ENCODE peak calls at places on chromosomes 11 and 22, in four cellular contexts. Y, V, U and A are unnamed samples.
A peak's percentile ranks its signal among the peaks of the same experiment; 100 is the strongest.

GRCh38 chr22:43276311-43276710 is 66.9 kb downstream of the SCUBE1 start:
- DNase-seq in Y (no peak), V (no peak), U (no peak), A (no peak)

GRCh38 chr11:31794546-31794945 is 16.6 kb downstream of the PAX6 start:
- DNase-seq in Y (no peak), V (no peak), U (no peak), A (no peak)

GRCh38 chr11:33861911-33862310 is 30.0 kb downstream of the LMO2 start:
- DNase-seq in Y (no peak), V (no peak), U (no peak), A (no peak)

GRCh38 chr11:15565846-15566245 is 451.1 kb downstream of the INSC start:
- DNase-seq in Y (no peak), V (no peak), U (no peak), A (no peak)

GRCh38 chr11:111426615-111427014 is 47.5 kb upstream of the POU2AF1 start:
- DNase-seq in Y (no peak), V (no peak), U (no peak), A (no peak)

GRCh38 chr11:18012314-18012905 is 437 bp downstream of the SERGEF start:
- DNase-seq in Y (no peak), V (no peak), U (peak; percentile 57), A (peak; percentile 62)

GRCh38 chr22:30822216-30823014 is 127.7 kb downstream of the OSBP2 start:
- DNase-seq in Y (no peak), V (peak; percentile 54), U (peak; percentile 87), A (peak; percentile 57)

GRCh38 chr11:47436726-47437125 is 10.5 kb upstream of the PSMC3 start:
- DNase-seq in Y (no peak), V (no peak), U (no peak), A (no peak)

GRCh38 chr22:37435970-37436603 is 8.8 kb upstream of the ELFN2 start:
- DNase-seq in Y (no peak), V (no peak), U (no peak), A (peak; percentile 19)

GRCh38 chr22:43266117-43266516 is 77.1 kb downstream of the SCUBE1 start:
- DNase-seq in Y (no peak), V (no peak), U (no peak), A (no peak)

GRCh38 chr22:39173787-39174497 is 21.5 kb upstream of the CBX7 start:
- DNase-seq in Y (no peak), V (peak; percentile 20), U (no peak), A (no peak)

GRCh38 chr11:101441747-101442146 is 142.1 kb downstream of the TRPC6 start:
- DNase-seq in Y (no peak), V (no peak), U (no peak), A (no peak)

GRCh38 chr11:20131744-20132666 is 28.3 kb downstream of the DBX1 start:
- DNase-seq in Y (peak; percentile 45), V (peak; percentile 76), U (peak; percentile 47), A (peak; percentile 88)

GRCh38 chr11:5923789-5924188 is 18.3 kb upstream of the OR56A3 start:
- DNase-seq in Y (no peak), V (no peak), U (no peak), A (no peak)

GRCh38 chr22:40116496-40117200 is 61.1 kb upstream of the TNRC6B start:
- DNase-seq in Y (no peak), V (no peak), U (no peak), A (no peak)

GRCh38 chr22:30755760-30756124 is 61.1 kb downstream of the OSBP2 start:
- DNase-seq in Y (no peak), V (no peak), U (peak; percentile 19), A (no peak)

GRCh38 chr11:126311464-126312291 is 7.8 kb downstream of the DCPS start:
- DNase-seq in Y (peak; percentile 84), V (no peak), U (no peak), A (no peak)

GRCh38 chr11:14578551-14578956 is 58.4 kb upstream of the PSMA1 start:
- DNase-seq in Y (peak; percentile 95), V (no peak), U (peak; percentile 24), A (no peak)

GRCh38 chr22:49964136-49964492 is 3.5 kb downstream of the PIM3 start:
- DNase-seq in Y (peak; percentile 5), V (no peak), U (peak; percentile 8), A (no peak)

GRCh38 chr11:120229451-120230424 is 10.2 kb upstream of the POU2F3 start:
- DNase-seq in Y (peak; percentile 16), V (peak; percentile 52), U (peak; percentile 66), A (peak; percentile 76)

GRCh38 chr11:19715373-19715772 is 2.7 kb downstream of the NAV2 start:
- DNase-seq in Y (no peak), V (peak; percentile 96), U (no peak), A (no peak)

GRCh38 chr11:64459016-64459415 is 100.1 kb downstream of the RPS6KA4 start:
- DNase-seq in Y (no peak), V (peak; percentile 15), U (no peak), A (peak; percentile 21)

GRCh38 chr11:6635082-6635932 is 16.1 kb upstream of the TPP1 start:
- DNase-seq in Y (no peak), V (peak; percentile 39), U (no peak), A (no peak)

GRCh38 chr11:110294509-110294908 is 1.9 kb downstream of the RDX start:
- DNase-seq in Y (no peak), V (no peak), U (no peak), A (no peak)

GRCh38 chr11:17798253-17798652 is 63.7 kb downstream of the KCNC1 start:
- DNase-seq in Y (no peak), V (no peak), U (no peak), A (no peak)

GRCh38 chr11:44467413-44467812 is 98.0 kb upstream of the CD82 start:
- DNase-seq in Y (no peak), V (no peak), U (no peak), A (peak; percentile 69)

GRCh38 chr11:67437082-67437821 is at the start of gene PTPRCAP:
- DNase-seq in Y (no peak), V (no peak), U (no peak), A (peak; percentile 62)

GRCh38 chr11:1411301-1411700 is 21.6 kb downstream of the BRSK2 start:
- DNase-seq in Y (no peak), V (no peak), U (peak; percentile 57), A (no peak)

GRCh38 chr11:46747150-46747549 is 28.1 kb downstream of the F2 start:
- DNase-seq in Y (no peak), V (no peak), U (no peak), A (no peak)

GRCh38 chr11:35491231-35491871 is 34.1 kb downstream of the PAMR1 start:
- DNase-seq in Y (no peak), V (peak; percentile 90), U (no peak), A (no peak)
- TF ChIP-seq EZH2phosphoT487 in Y (no peak), V (no peak), U (no peak), A (no peak)

GRCh38 chr11:131909426-131910200 is 539.2 kb downstream of the NTM start:
- DNase-seq in Y (no peak), V (peak; percentile 58), U (no peak), A (no peak)

GRCh38 chr11:131913267-131913666 is 542.9 kb downstream of the NTM start:
- DNase-seq in Y (no peak), V (peak; percentile 15), U (no peak), A (no peak)

GRCh38 chr11:131912127-131912526 is 541.7 kb downstream of the NTM start:
- DNase-seq in Y (no peak), V (no peak), U (no peak), A (no peak)

GRCh38 chr11:131908316-131908715 is 537.9 kb downstream of the NTM start:
- DNase-seq in Y (no peak), V (peak; percentile 36), U (no peak), A (no peak)

GRCh38 chr11:131910491-131911387 is 540.3 kb downstream of the NTM start:
- DNase-seq in Y (no peak), V (peak; percentile 77), U (peak; percentile 73), A (peak; percentile 61)
- H3K4me3 ChIP-seq in Y (no peak overlapping the region), V (peak overlapping the region; percentile 95), U (peak overlapping the region; percentile 95), A (peak overlapping the region; percentile 92)

DNA sequence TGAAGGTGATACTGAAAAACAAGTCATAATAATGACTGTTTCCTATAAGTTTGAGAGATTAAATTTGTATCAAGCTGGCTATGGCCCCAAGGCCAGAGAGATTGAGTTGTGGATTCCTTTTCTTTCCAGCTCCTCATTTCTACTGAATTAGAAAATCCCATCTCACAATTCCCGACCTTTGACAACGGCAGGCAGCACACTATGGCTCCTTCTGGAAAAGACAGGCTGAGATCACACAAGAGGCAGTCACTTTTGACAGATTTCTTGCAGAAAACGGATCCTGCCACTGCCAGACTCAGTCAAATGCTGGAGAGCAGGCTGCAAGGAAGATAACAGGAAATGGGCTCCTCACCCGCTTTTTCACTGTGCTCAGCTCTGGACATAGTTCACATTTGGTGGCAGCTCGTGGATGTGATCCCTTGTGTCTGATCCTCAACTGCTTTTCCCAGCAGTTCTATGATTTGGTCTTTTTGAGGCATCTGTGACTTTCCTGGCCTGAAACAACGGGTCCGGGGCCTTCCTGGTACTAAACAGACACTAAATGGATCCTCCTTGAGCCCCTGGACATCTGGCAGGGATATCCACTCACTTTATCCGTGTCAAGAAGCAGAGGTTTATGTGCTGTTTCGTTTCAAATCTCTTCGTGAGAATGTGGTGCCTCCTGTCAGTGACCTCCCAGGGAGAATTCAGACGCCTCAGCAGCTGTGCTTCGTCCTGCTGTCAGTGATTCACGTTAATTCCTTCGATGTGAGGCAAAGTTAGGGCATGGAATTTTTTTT is 26.1 kb upstream of the RTL6 start:
- DNase-seq in Y (no peak), V (peak; percentile 97), U (no peak), A (no peak)
- TF ChIP-seq EZH2phosphoT487 in Y (no peak), V (no peak), U (no peak), A (no peak)

DNA sequence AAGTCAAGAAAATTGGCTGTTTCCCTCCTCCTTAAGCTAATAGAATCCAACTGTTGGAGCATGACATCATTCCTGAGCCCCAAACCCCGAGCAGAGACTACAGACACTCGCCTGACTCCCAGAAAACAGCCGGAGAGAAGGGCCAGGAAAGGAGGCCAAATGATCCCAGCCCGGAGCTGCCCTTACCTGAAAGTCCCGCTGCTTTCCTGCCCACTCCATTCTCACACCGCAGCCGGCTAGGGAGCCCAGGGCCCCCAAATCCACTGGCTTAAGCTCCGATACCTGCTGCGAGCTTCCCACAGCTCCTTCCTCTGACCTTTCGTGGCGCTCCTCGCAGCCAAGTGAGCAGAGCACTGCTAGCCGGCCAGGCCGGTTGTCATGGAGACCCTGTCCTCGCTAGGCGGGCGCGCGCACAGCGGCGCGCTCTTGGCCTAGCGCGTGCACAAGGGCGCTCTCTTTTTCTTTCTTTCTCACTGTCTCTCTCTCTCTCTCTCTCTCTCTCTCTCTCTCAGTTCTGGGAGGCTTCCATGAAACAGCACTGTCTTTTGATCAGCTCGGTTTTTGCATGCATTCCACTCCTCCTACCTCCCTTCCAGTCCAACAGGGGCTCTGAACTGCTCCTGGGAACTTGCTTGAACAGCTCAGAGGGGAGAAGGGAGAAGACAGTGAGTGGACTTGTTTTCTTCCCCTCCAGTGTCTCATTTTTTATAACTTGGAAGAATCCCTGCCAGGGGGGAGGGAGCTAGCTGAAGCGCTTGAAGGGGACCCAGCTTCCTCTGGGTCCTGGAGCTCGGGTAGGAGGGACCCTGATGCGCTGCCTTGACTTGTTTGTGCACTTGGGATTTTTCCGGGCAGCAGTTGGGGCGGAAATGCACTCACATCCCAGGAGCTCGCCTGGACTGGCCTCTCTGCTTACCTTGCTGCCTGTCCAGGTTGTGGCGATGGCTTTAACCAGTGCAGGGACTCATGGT is 100.4 kb upstream of the AKIP1 start:
- DNase-seq in Y (peak; percentile 87), V (peak; percentile 90), U (peak; percentile 86), A (peak; percentile 89)
- H3K4me3 ChIP-seq in Y (peak overlapping the region; percentile 82), V (peak overlapping the region; percentile 72), U (peak overlapping the region; percentile 61), A (peak overlapping the region; percentile 82)